ENCODE peak calls at places on chromosomes 16 and 17, in ten cellular contexts. O is central memory CD8-positive, alpha-beta T cell; D is activated CD8-positive, alpha-beta memory T cell treated with anti-CD3 and anti-CD28 coated beads for 24 hours; X is NCI-H524; I is Right ventricle myocardium inferior; B is stimulated activated CD8-positive, alpha-beta memory T cell treated with anti-CD3 and anti-CD28 coated beads, Interleukin-2, amount 100 ng/mL, for 48 hours; W is NCI-H1417; T is effector CD4-positive, alpha-beta T cell; Z is T-helper 1 cell; N is NCI-H2029. Y is an unnamed sample.

GRCh38 chr17:69388791-69389442 is 25.6 kb upstream of the MAP2K6 start:
- DNase-seq in X (no peak), B (no peak), T (no peak), Z (no peak), O (no peak), D (no peak), I (no peak), N (no peak), W (no peak), Y (no peak)

GRCh38 chr16:50583211-50583610 is 35.0 kb downstream of the NKD1 start:
- DNase-seq in X (no peak), W (no peak), I (no peak), T (no peak), B (no peak), O (no peak), D (no peak), N (no peak), Z (no peak), Y (no peak)

GRCh38 chr16:2151188-2152091 is 3.0 kb downstream of the RAB26 start:
- DNase-seq in T (no peak), Z (no peak), B (no peak), O (no peak), X (no peak), D (peak; percentile 83), W (no peak), N (no peak), I (no peak), Y (no peak)

GRCh38 chr16:60180609-60181008 is 1446.5 kb upstream of the GOT2 start:
- DNase-seq in O (no peak), X (no peak), I (no peak), W (no peak), N (no peak), B (no peak), D (no peak), T (no peak), Z (no peak), Y (no peak)

GRCh38 chr17:80169107-80169506 is 723 bp upstream of the CARD14 start:
- DNase-seq in T (no peak), I (no peak), Z (no peak), N (no peak), B (no peak), X (no peak), D (no peak), W (no peak), O (no peak), Y (no peak)

GRCh38 chr16:85970712-85971220 is 71.8 kb downstream of the IRF8 start:
- DNase-seq in X (no peak), O (no peak), I (no peak), B (no peak), D (no peak), W (no peak), N (no peak), Z (no peak), T (no peak), Y (no peak)

GRCh38 chr17:59838196-59838911 is 54.4 kb downstream of the TUBD1 start:
- DNase-seq in N (no peak), O (no peak), W (peak; percentile 19), Z (no peak), X (no peak), B (no peak), D (peak; percentile 84), T (no peak), I (no peak), Y (no peak)

GRCh38 chr16:69482410-69482951 is 58.1 kb downstream of the CYB5B start:
- DNase-seq in D (no peak), W (no peak), Z (no peak), N (no peak), T (no peak), I (peak; percentile 77), O (no peak), X (peak; percentile 79), B (no peak), Y (peak; percentile 87)

GRCh38 chr17:60390223-60390622 is 1.7 kb downstream of the USP32 start:
- DNase-seq in T (no peak), N (no peak), I (no peak), X (no peak), W (no peak), Z (no peak), O (no peak), B (no peak), D (peak; percentile 15), Y (no peak)

GRCh38 chr16:59330030-59330670 is 596.0 kb upstream of the GOT2 start:
- DNase-seq in W (no peak), T (no peak), Z (no peak), B (no peak), X (no peak), I (no peak), N (no peak), D (no peak), O (no peak), Y (no peak)

GRCh38 chr16:75097941-75098897 is 18.4 kb downstream of the LDHD start:
- DNase-seq in X (no peak), W (no peak), O (peak; percentile 48), I (no peak), N (no peak), D (peak; percentile 85), T (peak; percentile 53), Z (peak; percentile 62), B (peak; percentile 56), Y (no peak)

GRCh38 chr16:58733248-58733670 is 857 bp downstream of the GOT2 start:
- DNase-seq in B (no peak), X (no peak), W (no peak), O (no peak), Z (no peak), D (no peak), T (no peak), I (no peak), N (no peak), Y (no peak)

GRCh38 chr17:76492250-76492988 is 8.8 kb downstream of the RHBDF2 start:
- DNase-seq in I (no peak), D (peak; percentile 71), W (peak; percentile 52), X (no peak), B (no peak), N (no peak), T (no peak), Z (no peak), O (no peak), Y (no peak)

GRCh38 chr16:27718136-27718766 is 168.3 kb downstream of the KATNIP start:
- DNase-seq in Z (no peak), W (no peak), D (no peak), I (no peak), B (no peak), N (no peak), O (no peak), T (no peak), X (no peak), Y (no peak)

GRCh38 chr17:2701996-2702741 is 9.4 kb downstream of the CLUH start:
- DNase-seq in D (no peak), W (no peak), B (no peak), O (no peak), Z (no peak), X (no peak), N (no peak), T (no peak), I (no peak), Y (peak; percentile 9)

GRCh38 chr16:89189358-89190025 is 10.8 kb downstream of the SLC22A31 start:
- DNase-seq in X (no peak), W (no peak), N (no peak), Z (no peak), B (no peak), T (no peak), D (no peak), O (no peak), I (no peak), Y (no peak)

GRCh38 chr17:30323895-30324319 is 9.9 kb downstream of the TMIGD1 start:
- DNase-seq in O (peak; percentile 12), N (peak; percentile 54), I (no peak), D (peak; percentile 67), T (peak; percentile 12), X (no peak), Z (no peak), W (no peak), B (no peak), Y (no peak)

GRCh38 chr17:82783498-82783897 is 31.6 kb downstream of the TBCD start:
- DNase-seq in W (no peak), B (no peak), D (no peak), N (no peak), T (no peak), O (no peak), I (no peak), X (no peak), Z (no peak), Y (no peak)

GRCh38 chr17:60169921-60170817 is 20.4 kb downstream of the CA4 start:
- DNase-seq in O (no peak), Z (no peak), N (no peak), B (no peak), T (no peak), D (no peak), X (no peak), W (no peak), I (peak; percentile 77), Y (peak; percentile 28)

GRCh38 chr17:51672058-51672457 is 411.7 kb downstream of the UTP18 start:
- DNase-seq in O (no peak), I (no peak), W (no peak), B (no peak), X (no peak), N (no peak), D (no peak), T (no peak), Z (no peak), Y (no peak)